ENCODE peak calls at places on chromosomes 5 and 9, in ten cellular contexts. Q is fibroblast of lung, A is neural progenitor cell, H is K562, O is astrocyte, C is hepatocyte, E is GM12878, J is PC-9, S is HCT116, Y is SK-N-MC. L is an unnamed sample.
A peak's percentile ranks its signal among the peaks of the same experiment; 100 is the strongest.

GRCh38 chr5:31463341-31463740 is 68.6 kb downstream of the DROSHA start:
- DNase-seq in H (no peak), S (no peak), Q (no peak), O (no peak), Y (no peak), A (no peak), C (no peak), E (no peak), J (no peak), L (no peak)

GRCh38 chr5:179805529-179806249 is 977 bp downstream of the MGAT4B start:
- DNase-seq in A (peak; percentile 61), C (peak; percentile 72), S (no peak), Q (peak; percentile 45), Y (no peak), O (no peak), H (peak; percentile 79), J (peak; percentile 41), E (no peak), L (peak; percentile 46)

GRCh38 chr9:34380034-34380510 is 3.4 kb upstream of the MYORG start:
- DNase-seq in O (no peak), E (no peak), H (no peak), S (no peak), Y (no peak), J (peak; percentile 11), C (peak; percentile 37), A (peak; percentile 56), Q (no peak), L (no peak)

GRCh38 chr9:34454571-34455065 is 3.8 kb downstream of the FAM219A start:
- DNase-seq in Q (peak; percentile 71), Y (no peak), J (peak; percentile 31), A (no peak), E (no peak), O (peak; percentile 18), S (peak; percentile 39), H (peak; percentile 15), C (no peak), L (peak; percentile 80)

GRCh38 chr5:138898336-138898735 is 23.2 kb upstream of the LRRTM2 start:
- DNase-seq in C (no peak), S (no peak), J (no peak), A (no peak), O (no peak), H (no peak), Y (no peak), E (no peak), Q (no peak), L (no peak)

GRCh38 chr9:133375116-133375723 is 640 bp downstream of the SURF4 start:
- DNase-seq in Q (peak; percentile 44), O (peak; percentile 17), J (peak; percentile 30), C (peak; percentile 82), Y (no peak), S (no peak), H (no peak), E (no peak), A (peak; percentile 49), L (peak; percentile 52)

GRCh38 chr5:141960449-141961323 is 2.7 kb upstream of the PCDH12 start:
- DNase-seq in A (peak; percentile 87), J (peak; percentile 83), S (peak; percentile 72), E (peak; percentile 64), Q (peak; percentile 82), Y (peak; percentile 66), H (peak; percentile 83), O (peak; percentile 39), C (peak; percentile 92), L (peak; percentile 73)

GRCh38 chr5:134240421-134240962 is 14.6 kb upstream of the PPP2CA start:
- DNase-seq in Y (no peak), J (no peak), O (peak; percentile 82), A (peak; percentile 17), H (no peak), S (no peak), C (peak; percentile 72), E (no peak), Q (peak; percentile 86), L (peak; percentile 44)

GRCh38 chr5:136034976-136035375 is 6.2 kb downstream of the TGFBI start:
- DNase-seq in S (no peak), Q (no peak), H (no peak), E (no peak), J (no peak), O (no peak), C (no peak), A (no peak), Y (no peak), L (no peak)
- H3K27ac ChIP-seq in S (no peak overlapping the region), Q (no peak overlapping the region), H (no peak overlapping the region), E (no peak overlapping the region), J (no peak overlapping the region), O (peak overlapping the region; percentile 89), C (no peak overlapping the region), A (no peak overlapping the region), Y (no peak overlapping the region), L (peak overlapping the region; percentile 53)

DNA sequence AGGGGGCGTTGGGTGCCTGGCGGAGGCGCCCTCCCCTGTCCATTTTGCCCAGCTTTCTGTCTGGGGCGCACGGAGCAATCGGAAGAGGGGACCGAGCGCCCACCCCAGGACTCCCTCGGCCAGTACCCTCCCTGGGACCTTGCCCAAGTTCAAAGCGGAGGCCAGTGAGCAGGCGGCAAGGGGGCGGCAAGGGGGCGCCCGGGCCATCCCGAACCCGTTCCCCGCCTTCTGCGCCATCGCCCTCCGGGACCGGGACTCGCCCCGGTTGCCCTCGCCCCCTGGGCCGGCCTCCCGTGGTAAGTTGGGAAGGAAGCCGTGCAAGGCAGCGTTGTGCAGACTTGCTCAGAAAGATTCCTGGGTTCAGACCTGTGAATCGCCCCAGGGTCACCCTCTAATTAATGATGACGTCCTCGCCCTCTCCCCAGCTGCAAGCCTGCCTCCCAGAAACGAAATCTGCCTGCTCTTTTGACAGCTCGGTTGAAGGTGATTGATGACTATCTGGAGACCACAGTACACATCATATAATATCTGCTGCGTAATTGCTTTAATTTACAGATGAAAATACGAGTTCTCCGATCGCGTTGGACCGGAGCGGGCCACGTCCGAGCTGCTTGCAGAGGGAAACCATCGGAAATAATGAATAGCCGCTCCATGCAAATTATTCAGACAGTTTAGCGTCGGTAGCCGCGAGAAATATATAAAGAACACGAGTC is 1.4 kb upstream of the IRX4 start:
- DNase-seq in O (no peak), C (no peak), S (no peak), E (no peak), J (no peak), Y (no peak), Q (no peak), A (peak; percentile 37), H (no peak), L (peak; percentile 92)
- TF ChIP-seq EZH2 in O (peak; percentile 67), C (peak; percentile 92), S (no peak), E (no peak), J (no peak), Y (peak; percentile 78), Q (peak; percentile 81), A (peak; percentile 56), H (no peak), L (no peak)

GRCh38 chr9:127543221-127543620 is 68.9 kb upstream of the STXBP1 start:
- DNase-seq in Q (no peak), C (no peak), H (no peak), A (no peak), Y (no peak), S (no peak), O (no peak), J (no peak), E (no peak), L (no peak)
- H3K27ac ChIP-seq in Q (peak overlapping the region; percentile 45), C (no peak overlapping the region), H (no peak overlapping the region), A (no peak overlapping the region), Y (no peak overlapping the region), S (no peak overlapping the region), O (no peak overlapping the region), J (no peak overlapping the region), E (no peak overlapping the region), L (no peak overlapping the region)

DNA sequence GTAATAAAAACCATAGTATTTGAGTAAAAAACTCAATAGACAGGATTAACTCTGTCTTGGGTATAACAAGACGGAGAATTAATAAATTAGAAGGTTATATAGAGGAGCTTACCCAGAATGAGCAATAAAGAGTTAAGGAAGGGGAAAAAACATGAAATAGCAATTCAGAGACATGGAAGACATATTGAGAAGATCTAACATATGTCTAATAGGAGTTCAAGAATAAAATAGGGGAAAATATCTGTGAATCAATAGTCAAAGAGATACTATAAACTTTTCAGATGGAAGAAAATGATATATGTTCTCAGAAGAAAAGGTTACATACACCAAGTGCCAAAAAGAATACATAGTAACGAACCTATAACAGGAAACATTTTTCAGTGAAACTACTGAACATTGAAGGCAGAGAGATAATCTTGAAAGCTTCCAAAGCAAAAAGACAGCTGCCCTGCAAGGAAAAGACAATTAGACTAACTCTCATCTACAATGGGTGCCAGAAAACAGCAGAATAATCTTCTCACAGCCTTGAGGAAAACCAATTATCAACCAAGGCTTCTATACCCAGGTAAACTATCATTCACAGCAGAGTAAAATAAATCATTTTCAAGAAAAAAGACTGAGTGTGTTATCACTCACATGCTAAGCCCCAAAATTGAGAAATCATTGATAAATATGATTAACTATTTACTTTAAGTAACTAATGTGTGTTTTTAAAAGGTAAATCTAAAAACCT is 106.0 kb downstream of the ENC1 start:
- DNase-seq in A (no peak), O (no peak), Q (no peak), Y (no peak), J (no peak), S (no peak), H (no peak), E (no peak), C (no peak), L (no peak)
- TF ChIP-seq EZH2 in A (no peak), O (no peak), Q (no peak), Y (no peak), J (no peak), S (no peak), H (no peak), E (no peak), C (no peak), L (no peak)

DNA sequence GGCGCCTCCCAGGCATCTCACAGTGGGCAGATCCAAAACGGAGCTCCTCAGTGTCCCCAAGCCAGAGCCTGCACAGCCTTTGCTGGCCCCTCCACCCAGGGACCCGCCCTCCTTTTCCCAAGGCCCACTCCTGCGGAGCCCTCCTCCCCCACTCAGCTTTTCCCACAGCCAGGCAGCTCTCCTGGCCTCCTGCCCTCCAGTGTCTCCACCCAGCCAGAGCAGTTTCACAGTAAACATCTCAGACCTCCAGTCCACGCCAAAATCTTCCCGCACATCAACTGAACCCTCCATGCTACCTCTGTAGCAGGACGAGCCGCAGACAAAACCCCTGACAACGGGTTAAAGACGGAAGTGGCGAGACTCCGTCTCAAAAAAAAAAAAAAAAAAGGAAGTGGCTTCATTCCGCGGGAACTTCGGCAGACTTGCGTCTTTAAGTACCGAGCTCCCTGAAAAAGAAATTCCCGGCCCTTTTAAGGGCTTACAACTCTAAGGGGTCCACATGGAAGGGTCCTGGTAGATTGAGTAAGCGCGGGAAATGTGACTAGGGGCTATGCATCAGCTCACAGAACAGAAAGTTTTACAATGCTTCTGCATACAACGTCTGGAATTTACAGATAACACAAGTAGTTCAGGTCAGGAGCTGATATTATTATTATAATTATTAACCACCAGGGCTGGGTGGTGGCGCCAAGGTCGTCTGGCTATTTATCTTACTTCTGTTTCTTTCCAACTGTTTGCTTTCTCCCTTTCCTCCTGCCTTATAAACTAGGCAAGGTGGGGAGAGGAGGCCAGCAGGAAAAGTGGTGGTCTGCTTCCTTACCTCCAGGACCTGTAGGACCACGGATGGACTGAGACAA is 11.4 kb upstream of the GRIN1 start:
- DNase-seq in C (peak; percentile 49), E (no peak), A (no peak), O (no peak), H (peak; percentile 43), Y (no peak), J (no peak), Q (no peak), S (no peak), L (no peak)
- H3K27ac ChIP-seq in C (peak overlapping the region; percentile 73), E (peak overlapping the region; percentile 82), A (no peak overlapping the region), O (no peak overlapping the region), H (peak overlapping the region; percentile 78), Y (peak overlapping the region; percentile 74), J (peak overlapping the region; percentile 54), Q (no peak overlapping the region), S (no peak overlapping the region), L (no peak overlapping the region)

GRCh38 chr9:98708103-98708932 is 417 bp downstream of the GABBR2 start:
- DNase-seq in H (no peak), J (no peak), Q (no peak), O (no peak), E (no peak), A (no peak), C (no peak), S (no peak), Y (no peak), L (no peak)
- TF ChIP-seq EZH2 in H (no peak), J (no peak), Q (no peak), O (no peak), E (no peak), A (peak; percentile 79), C (no peak), S (no peak), Y (no peak), L (no peak)